ENCODE peak calls at places on chromosome X, in seven cellular contexts. U is neuronal stem cell, S is mesenchymal stem cell, G is HepG2, B is GM12878, A is fibroblast of lung, J is DND-41. N is an unnamed sample.

GRCh38 chrX:94758130-94758529 is 1084.1 kb downstream of the FAM133A start:
- DNase-seq in B (no peak), S (no peak), G (no peak), J (no peak), U (no peak), A (no peak), N (no peak)

GRCh38 chrX:48720580-48721240 is 24.2 kb downstream of the SUV39H1 start:
- DNase-seq in A (no peak), J (no peak), G (no peak), S (no peak), U (no peak), B (no peak), N (no peak)

GRCh38 chrX:11447418-11447817 is 154.2 kb downstream of the AMELX start:
- DNase-seq in G (no peak), S (no peak), A (peak), J (no peak), U (no peak), B (no peak), N (no peak)

GRCh38 chrX:74383611-74384010 is 37.7 kb upstream of the SLC16A2 start:
- DNase-seq in J (peak), U (peak), A (peak), B (no peak), G (peak), S (peak), N (peak)

GRCh38 chrX:50813843-50814661 is at the start of gene SHROOM4:
- DNase-seq in B (no peak), J (no peak), G (peak), A (peak), U (peak), S (peak), N (peak)

GRCh38 chrX:46208225-46208854 is 336.9 kb downstream of the ZNF674 start:
- DNase-seq in U (no peak), B (peak), A (peak), S (no peak), G (no peak), J (peak), N (peak)

GRCh38 chrX:100512471-100512870 is 72.3 kb upstream of the TNMD start:
- DNase-seq in J (no peak), A (peak), S (peak), U (no peak), B (no peak), G (no peak), N (peak)

GRCh38 chrX:13287816-13288215 is 32.0 kb downstream of the ATXN3L start:
- DNase-seq in A (peak), U (no peak), B (no peak), G (no peak), J (no peak), S (peak), N (peak)

GRCh38 chrX:102067966-102068723 is 57.3 kb upstream of the TCEAL2 start:
- DNase-seq in J (peak), A (peak), B (peak), G (peak), U (no peak), S (peak), N (peak)

GRCh38 chrX:65677954-65678469 is 10.6 kb downstream of the MSN start:
- DNase-seq in S (peak), G (no peak), J (no peak), B (no peak), A (peak), U (no peak), N (peak)

GRCh38 chrX:17931855-17932254 is 70.8 kb upstream of the RAI2 start:
- DNase-seq in S (no peak), A (no peak), U (no peak), J (no peak), B (no peak), G (no peak), N (no peak)

GRCh38 chrX:105894721-105895120 is 72.4 kb downstream of the NRK start:
- DNase-seq in B (no peak), U (no peak), S (no peak), A (peak), J (no peak), G (no peak), N (no peak)

GRCh38 chrX:129525162-129525561 is 1.9 kb upstream of the SMARCA1 start:
- DNase-seq in B (no peak), U (no peak), G (peak), A (no peak), S (no peak), J (no peak), N (no peak)

GRCh38 chrX:78237127-78237526 is 90.3 kb downstream of the CYSLTR1 start:
- DNase-seq in G (no peak), J (no peak), B (no peak), U (no peak), A (no peak), S (no peak), N (no peak)

GRCh38 chrX:134365923-134366322 is 94.0 kb upstream of the HPRT1 start:
- DNase-seq in G (no peak), U (no peak), B (no peak), A (no peak), S (no peak), J (no peak), N (no peak)

GRCh38 chrX:11188664-11189063 is 77.5 kb downstream of the HCCS start:
- DNase-seq in A (peak), U (no peak), S (no peak), G (no peak), B (no peak), J (no peak), N (peak)

GRCh38 chrX:12080265-12080664 is 58.0 kb upstream of the FRMPD4 start:
- DNase-seq in J (no peak), B (no peak), A (peak), G (peak), S (peak), U (peak), N (peak)

GRCh38 chrX:134161162-134161561 is 75.8 kb upstream of the CCDC160 start:
- DNase-seq in B (no peak), G (no peak), U (no peak), A (no peak), S (no peak), J (no peak), N (no peak)

GRCh38 chrX:40809210-40809609 is 73.9 kb upstream of the MED14 start:
- DNase-seq in U (no peak), G (no peak), J (no peak), S (peak), A (peak), B (no peak), N (peak)

GRCh38 chrX:1807301-1807731 is 192.5 kb downstream of the ASMT start:
- DNase-seq in J (no peak), A (peak), B (no peak), S (no peak), U (peak), G (no peak), N (peak)

GRCh38 chrX:74449322-74449936 is 28.1 kb downstream of the SLC16A2 start:
- DNase-seq in U (no peak), B (no peak), J (peak), S (no peak), G (no peak), A (peak), N (peak)

GRCh38 chrX:125646195-125646594 is 326.5 kb downstream of the TEX13C start:
- DNase-seq in G (no peak), J (no peak), S (no peak), U (no peak), A (no peak), B (no peak), N (peak)

GRCh38 chrX:106612403-106612789 is 618 bp downstream of the RADX start:
- DNase-seq in J (no peak), G (peak), S (peak), U (no peak), A (peak), B (no peak), N (peak)

GRCh38 chrX:130756233-130756632 is 146.8 kb downstream of the ENOX2 start:
- DNase-seq in B (no peak), A (no peak), S (no peak), U (no peak), G (no peak), J (no peak), N (no peak)

GRCh38 chrX:150255441-150256296 is 107.4 kb upstream of the MAMLD1 start:
- DNase-seq in S (no peak), A (no peak), G (no peak), U (no peak), J (peak), B (no peak), N (no peak)

GRCh38 chrX:131792356-131792749 is 230.7 kb upstream of the STK26 start:
- DNase-seq in G (no peak), B (peak), J (no peak), S (no peak), U (no peak), A (peak), N (no peak)

GRCh38 chrX:44915361-44915868 is 42.4 kb downstream of the KDM6A start:
- DNase-seq in G (peak), J (no peak), A (peak), B (no peak), S (peak), U (no peak), N (no peak)

GRCh38 chrX:56574861-56575260 is 11.4 kb downstream of the UBQLN2 start:
- DNase-seq in G (no peak), J (no peak), A (no peak), B (no peak), U (no peak), S (no peak), N (no peak)

GRCh38 chrX:18210470-18210869 is 10.2 kb downstream of the BEND2 start:
- DNase-seq in G (no peak), S (no peak), J (no peak), B (no peak), A (peak), U (no peak), N (peak)

GRCh38 chrX:150649096-150649870 is 43.9 kb upstream of the MTMR1 start:
- DNase-seq in J (no peak), B (no peak), G (no peak), U (no peak), S (peak), A (peak), N (peak)

GRCh38 chrX:153526801-153527599 is 9.6 kb downstream of the ATP2B3 start:
- DNase-seq in A (no peak), G (no peak), U (no peak), S (no peak), J (no peak), B (no peak), N (no peak)

DNA sequence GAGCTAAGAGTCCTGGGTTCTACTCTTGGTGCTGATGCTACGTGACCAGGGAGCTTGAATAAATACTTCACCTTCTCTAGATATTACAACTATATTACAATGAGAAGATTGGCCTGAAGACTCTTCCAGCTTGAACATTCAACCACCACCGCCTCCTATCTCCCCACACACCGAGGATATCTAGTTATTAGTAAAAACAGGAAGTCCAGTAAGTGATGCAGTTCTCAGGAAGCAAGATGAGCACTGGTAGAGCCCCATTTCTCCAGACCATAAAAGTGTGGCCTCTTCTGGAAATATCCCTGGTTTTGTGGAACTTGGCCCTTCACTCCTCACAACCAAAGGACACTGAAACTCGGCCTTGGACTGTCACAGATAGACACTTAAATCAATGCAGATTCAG is 18.5 kb downstream of the PJA1 start:
- DNase-seq in G (no peak), U (no peak), J (no peak), S (no peak), B (no peak), A (no peak), N (no peak)
- H3K4me3 ChIP-seq in G (no peak), U (no peak), J (no peak), S (no peak), B (no peak), A (no peak), N (no peak)

GRCh38 chrX:118271770-118272169 is 74.1 kb upstream of the WDR44 start:
- DNase-seq in S (no peak), A (peak), J (no peak), B (no peak), U (no peak), G (no peak), N (no peak)
- H2AFZ ChIP-seq in S (no peak), A (no peak), J (no peak), B (no peak), U (no peak), G (no peak), N (no peak)

DNA sequence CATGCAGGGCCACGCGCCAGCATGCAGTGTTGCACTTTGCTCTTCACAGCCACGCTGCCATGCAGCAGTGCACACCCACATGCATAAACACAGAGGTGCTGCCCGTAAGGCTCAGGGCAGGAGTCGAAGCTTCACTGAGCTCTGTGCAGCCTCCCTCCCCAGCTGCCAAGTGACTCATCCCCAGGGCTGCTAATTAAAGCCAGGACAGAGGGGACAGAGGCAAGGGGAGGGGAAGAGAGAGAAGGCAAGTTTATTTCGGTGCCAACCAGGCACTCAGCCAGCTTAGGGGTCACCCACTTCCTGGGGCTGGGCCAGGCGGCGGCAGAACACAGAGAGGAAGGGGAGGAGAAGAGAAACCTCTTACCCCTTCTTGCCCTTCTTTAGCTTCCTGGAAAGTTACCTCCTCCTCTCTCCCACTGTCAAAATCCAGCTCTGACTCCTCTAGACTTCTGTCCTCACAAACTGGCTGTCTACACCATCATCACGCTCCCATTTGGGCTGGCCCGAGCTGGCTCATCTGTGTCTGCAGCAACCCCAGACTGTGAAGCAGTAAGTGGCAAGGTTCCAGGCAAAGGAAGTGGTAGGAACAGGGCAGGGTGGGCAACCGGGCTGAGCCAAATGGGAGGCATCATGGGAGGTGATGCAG is 6.2 kb upstream of the IQSEC2 start:
- DNase-seq in S (peak), A (peak), B (peak), J (peak), U (no peak), G (no peak), N (peak)
- H3K4me3 ChIP-seq in S (peak), A (no peak), B (no peak), J (no peak), U (no peak), G (no peak), N (peak)

GRCh38 chrX:32530802-32531403 is 680.4 kb downstream of the DMD start:
- DNase-seq in U (peak), J (peak), G (peak), S (peak), A (peak), B (no peak), N (peak)
- H2AFZ ChIP-seq in U (peak), J (no peak), G (no peak), S (no peak), A (peak), B (peak), N (peak)

GRCh38 chrX:27675493-27675892 is 85.3 kb downstream of the DCAF8L2 start:
- DNase-seq in S (no peak), U (no peak), J (no peak), B (no peak), A (peak), G (no peak), N (peak)
- H3K4me3 ChIP-seq in S (no peak), U (no peak), J (no peak), B (no peak), A (no peak), G (no peak), N (no peak)

GRCh38 chrX:154545673-154546274 is 872 bp downstream of the G6PD start:
- DNase-seq in S (no peak), J (no peak), G (no peak), U (no peak), A (no peak), B (no peak), N (no peak)

GRCh38 chrX:154549766-154550165 is 2.3 kb downstream of the IKBKG start:
- DNase-seq in A (no peak), U (no peak), B (no peak), J (no peak), S (peak), G (no peak), N (peak)

GRCh38 chrX:154547245-154548027 is at the start of gene IKBKG:
- DNase-seq in A (peak), U (peak), G (peak), S (peak), B (peak), J (peak), N (peak)

GRCh38 chrX:154546354-154547244 is at the start of gene G6PD:
- DNase-seq in A (peak), G (peak), J (peak), S (peak), B (no peak), U (peak), N (peak)

GRCh38 chrX:154548028-154548316 is 552 bp downstream of the IKBKG start:
- DNase-seq in S (peak), G (no peak), U (no peak), A (peak), B (no peak), J (no peak), N (peak)
- H2AFZ ChIP-seq in S (no peak), G (no peak), U (peak), A (no peak), B (no peak), J (peak), N (peak)

GRCh38 chrX:71911731-71912050 is 1.0 kb downstream of the NHSL2 start:
- DNase-seq in U (no peak), J (no peak), S (peak), A (peak), G (no peak), B (no peak), N (peak)
- H3K4me3 ChIP-seq in U (peak), J (no peak), S (peak), A (no peak), G (no peak), B (no peak), N (peak)

GRCh38 chrX:52262195-52262546 is 77.5 kb downstream of the MAGED4 start:
- DNase-seq in A (no peak), G (no peak), S (no peak), B (no peak), U (no peak), J (peak), N (no peak)
- H2AFZ ChIP-seq in A (peak), G (no peak), S (peak), B (peak), U (peak), J (peak), N (peak)

GRCh38 chrX:27765718-27766117 is 42.1 kb upstream of the MAGEB10 start:
- DNase-seq in S (no peak), U (no peak), G (no peak), J (no peak), B (no peak), A (no peak), N (no peak)
- H3K4me3 ChIP-seq in S (no peak), U (no peak), G (no peak), J (no peak), B (no peak), A (no peak), N (no peak)

GRCh38 chrX:132958086-132958703 is at the start of gene HS6ST2:
- DNase-seq in S (peak), B (no peak), U (peak), J (peak), G (no peak), A (no peak), N (no peak)
- H2AFZ ChIP-seq in S (peak), B (no peak), U (peak), J (peak), G (no peak), A (no peak), N (no peak)